ENCODE peak calls at places on chromosomes 3 and 15, in ten cellular contexts. I is upper lobe of right lung; T is tibial nerve; N is adrenal gland; H is fibroblast of lung; B is dorsolateral prefrontal cortex; Y is cardiac muscle cell; F is CD4-positive, alpha-beta T cell; P is A673; U is IMR-90. X is an unnamed sample.

GRCh38 chr3:11559816-11560633 is 83.7 kb downstream of the VGLL4 start:
- DNase-seq in F (no peak), P (no peak), Y (no peak), N (no peak), I (no peak), H (no peak), U (no peak), T (no peak), B (no peak), X (no peak)

GRCh38 chr3:194485471-194485875 is 1.3 kb downstream of the ATP13A3 start:
- DNase-seq in N (no peak), Y (peak), I (no peak), F (no peak), T (no peak), H (peak), P (no peak), B (no peak), U (peak), X (no peak)

GRCh38 chr3:14805946-14806537 is 12.7 kb upstream of the FGD5 start:
- DNase-seq in N (no peak), Y (no peak), B (no peak), P (no peak), H (no peak), T (no peak), U (no peak), F (no peak), I (peak), X (no peak)

GRCh38 chr3:125433091-125433534 is 58.0 kb upstream of the ZNF148 start:
- DNase-seq in B (no peak), T (no peak), F (no peak), H (no peak), N (no peak), P (no peak), U (no peak), I (no peak), Y (no peak), X (peak)

GRCh38 chr3:10693457-10693856 is 122.6 kb upstream of the SLC6A11 start:
- DNase-seq in U (peak), H (no peak), T (no peak), N (no peak), Y (peak), I (no peak), B (no peak), P (no peak), F (no peak), X (no peak)

GRCh38 chr3:134039161-134039862 is 9.6 kb upstream of the SLCO2A1 start:
- DNase-seq in U (no peak), B (no peak), T (no peak), Y (peak), N (no peak), I (no peak), H (no peak), P (no peak), F (no peak), X (peak)

GRCh38 chr3:165855581-165855980 is 18.4 kb upstream of the BCHE start:
- DNase-seq in H (peak), N (no peak), T (no peak), B (no peak), Y (peak), I (no peak), P (no peak), U (no peak), F (no peak), X (no peak)

GRCh38 chr3:72577190-72577589 is 271.1 kb downstream of the SHQ1 start:
- DNase-seq in F (no peak), H (no peak), T (no peak), I (no peak), B (no peak), P (no peak), U (no peak), Y (no peak), N (no peak), X (no peak)

GRCh38 chr3:62493116-62493801 is 119.9 kb upstream of the FEZF2 start:
- DNase-seq in H (no peak), U (no peak), Y (no peak), F (no peak), I (no peak), N (no peak), B (no peak), T (no peak), P (peak), X (no peak)

GRCh38 chr3:132352556-132353143 is 35.4 kb downstream of the ACP3 start:
- DNase-seq in U (peak), P (peak), Y (peak), F (peak), I (no peak), T (peak), N (peak), B (peak), H (peak), X (peak)

GRCh38 chr15:64461577-64462162 is 1.3 kb downstream of the ZNF609 start:
- DNase-seq in P (peak), T (no peak), U (peak), H (peak), N (peak), Y (peak), B (peak), F (peak), I (no peak), X (no peak)

GRCh38 chr3:172135185-172135584 is 95.8 kb downstream of the FNDC3B start:
- DNase-seq in P (peak), N (no peak), B (no peak), U (no peak), H (no peak), T (no peak), F (no peak), I (no peak), Y (peak), X (no peak)

GRCh38 chr3:160857476-160857875 is 101.4 kb downstream of the PPM1L start:
- DNase-seq in F (no peak), I (no peak), B (no peak), H (no peak), P (no peak), Y (no peak), T (no peak), N (no peak), U (no peak), X (no peak)

GRCh38 chr3:119637679-119638525 is 22.5 kb downstream of the POPDC2 start:
- DNase-seq in F (no peak), I (no peak), U (peak), Y (peak), B (no peak), H (peak), P (peak), T (no peak), N (peak), X (no peak)

GRCh38 chr3:71057526-71057894 is 526.0 kb downstream of the FOXP1 start:
- DNase-seq in F (no peak), H (no peak), T (no peak), B (no peak), P (no peak), N (no peak), Y (no peak), U (peak), I (no peak), X (no peak)

GRCh38 chr15:37678124-37678523 is 256.3 kb upstream of the TMCO5A start:
- DNase-seq in B (no peak), P (no peak), Y (no peak), U (no peak), H (no peak), T (no peak), N (no peak), F (no peak), I (no peak), X (no peak)

GRCh38 chr15:68057089-68057488 is 3.0 kb downstream of the PIAS1 start:
- DNase-seq in Y (no peak), U (no peak), B (no peak), F (no peak), N (no peak), I (no peak), T (no peak), H (no peak), P (no peak), X (no peak)

GRCh38 chr3:148698190-148698806 is 595 bp downstream of the AGTR1 start:
- DNase-seq in Y (no peak), B (no peak), F (no peak), H (no peak), P (no peak), I (no peak), T (no peak), U (no peak), N (no peak), X (no peak)

GRCh38 chr3:41299036-41299435 is 99.7 kb downstream of the CTNNB1 start:
- DNase-seq in F (no peak), B (no peak), U (no peak), T (no peak), H (no peak), P (no peak), N (no peak), Y (no peak), I (no peak), X (no peak)

GRCh38 chr15:43998607-43999006 is 171.8 kb downstream of the WDR76 start:
- DNase-seq in T (no peak), I (no peak), B (peak), H (peak), F (no peak), Y (peak), U (peak), P (peak), N (peak), X (peak)

GRCh38 chr3:165254812-165255211 is 58.6 kb upstream of the SLITRK3 start:
- DNase-seq in F (no peak), Y (peak), U (no peak), B (no peak), P (peak), H (peak), I (no peak), N (no peak), T (no peak), X (no peak)

GRCh38 chr3:79200456-79200855 is 567.3 kb downstream of the ROBO1 start:
- DNase-seq in U (no peak), H (peak), B (no peak), P (no peak), T (no peak), F (no peak), Y (peak), I (no peak), N (no peak), X (no peak)

GRCh38 chr15:97962263-97962662 is 1.8 kb downstream of the ARRDC4 start:
- DNase-seq in B (no peak), I (no peak), P (no peak), H (no peak), N (no peak), U (no peak), Y (no peak), F (no peak), T (no peak), X (no peak)

GRCh38 chr3:38313263-38313662 is 31.2 kb downstream of the SLC22A14 start:
- DNase-seq in B (no peak), Y (no peak), U (no peak), F (no peak), P (no peak), I (no peak), T (no peak), N (no peak), H (no peak), X (peak)

GRCh38 chr3:119543147-119543546 is 16.3 kb downstream of the CD80 start:
- DNase-seq in P (no peak), N (no peak), U (no peak), F (no peak), Y (no peak), T (no peak), I (no peak), H (no peak), B (no peak), X (no peak)

GRCh38 chr15:90241343-90242192 is 7.6 kb downstream of the GDPGP1 start:
- DNase-seq in N (peak), Y (no peak), P (no peak), U (no peak), I (no peak), F (no peak), B (no peak), T (no peak), H (no peak), X (no peak)

GRCh38 chr15:44550256-44550655 is 13.3 kb downstream of the EIF3J start:
- DNase-seq in U (peak), I (no peak), P (peak), T (no peak), F (no peak), N (peak), B (no peak), Y (peak), H (peak), X (no peak)

GRCh38 chr3:14847613-14848541 is 29.1 kb downstream of the FGD5 start:
- DNase-seq in T (no peak), P (no peak), H (no peak), F (no peak), B (no peak), I (peak), N (peak), U (no peak), Y (peak), X (no peak)

GRCh38 chr3:74832925-74833324 is 218.5 kb upstream of the CNTN3 start:
- DNase-seq in P (no peak), F (no peak), Y (no peak), H (no peak), T (no peak), N (no peak), I (no peak), U (no peak), B (no peak), X (no peak)

GRCh38 chr3:128922804-128923459 is 43.5 kb downstream of the ACAD9 start:
- DNase-seq in N (no peak), P (no peak), H (no peak), F (peak), U (no peak), Y (no peak), B (no peak), T (no peak), I (peak), X (no peak)

GRCh38 chr3:128914966-128915645 is 35.7 kb downstream of the ACAD9 start:
- DNase-seq in B (no peak), Y (no peak), U (no peak), N (no peak), I (peak), T (no peak), P (no peak), H (no peak), F (no peak), X (no peak)

GRCh38 chr3:128919988-128920387 is 40.6 kb downstream of the ACAD9 start:
- DNase-seq in H (no peak), I (no peak), N (no peak), B (no peak), Y (no peak), U (no peak), T (no peak), F (no peak), P (no peak), X (no peak)

GRCh38 chr3:128911911-128912310 is 32.5 kb downstream of the ACAD9 start:
- DNase-seq in H (no peak), U (no peak), T (no peak), Y (no peak), F (no peak), B (no peak), P (no peak), N (no peak), I (peak), X (no peak)

GRCh38 chr3:128917291-128917690 is 37.9 kb downstream of the ACAD9 start:
- DNase-seq in P (no peak), H (no peak), N (no peak), T (no peak), I (no peak), B (no peak), Y (peak), U (no peak), F (no peak), X (no peak)
- TF ChIP-seq CTCF in P (peak), H (no peak), N (peak), T (no peak), I (no peak), B (peak), Y (no peak), U (no peak), F (no peak), X (no peak)

GRCh38 chr3:15982667-15983145 is 184.9 kb upstream of the ANKRD28 start:
- DNase-seq in H (peak), U (peak), N (no peak), T (no peak), F (no peak), P (peak), I (no peak), B (peak), Y (peak), X (no peak)

GRCh38 chr3:15979900-15980299 is 182.1 kb upstream of the ANKRD28 start:
- DNase-seq in Y (no peak), N (no peak), F (no peak), I (no peak), U (no peak), P (no peak), B (no peak), T (no peak), H (no peak), X (no peak)

GRCh38 chr3:15983693-15984092 is 185.9 kb upstream of the ANKRD28 start:
- DNase-seq in Y (no peak), F (no peak), P (no peak), N (no peak), I (no peak), T (no peak), U (no peak), H (no peak), B (no peak), X (no peak)

GRCh38 chr3:15983232-15983631 is 185.5 kb upstream of the ANKRD28 start:
- DNase-seq in P (no peak), T (no peak), I (no peak), H (peak), U (peak), Y (peak), F (no peak), B (no peak), N (no peak), X (no peak)

GRCh38 chr3:15982243-15982642 is 184.5 kb upstream of the ANKRD28 start:
- DNase-seq in I (no peak), Y (no peak), U (no peak), F (no peak), N (no peak), T (no peak), B (no peak), P (no peak), H (no peak), X (no peak)
- H3K27ac ChIP-seq in I (no peak), Y (no peak), U (peak), F (no peak), N (no peak), T (peak), B (no peak), P (no peak), H (peak), X (no peak)

GRCh38 chr15:41018534-41018933 is 65.3 kb downstream of the CHAC1 start:
- DNase-seq in N (peak), U (peak), P (peak), H (peak), B (no peak), Y (peak), F (no peak), I (no peak), T (no peak), X (no peak)
- TF ChIP-seq CTCF in N (peak), U (peak), P (peak), H (peak), B (peak), Y (peak), F (no peak), I (peak), T (no peak), X (peak)

GRCh38 chr3:64484289-64484992 is 203.4 kb downstream of the ADAMTS9 start:
- DNase-seq in H (peak), Y (peak), P (peak), T (peak), U (peak), B (peak), F (peak), I (peak), N (peak), X (peak)
- H3K27ac ChIP-seq in H (no peak), Y (no peak), P (no peak), T (no peak), U (no peak), B (no peak), F (no peak), I (no peak), N (no peak), X (no peak)

GRCh38 chr3:127004641-127005397 is 21.9 kb downstream of the PLXNA1 start:
- DNase-seq in T (no peak), P (no peak), F (no peak), Y (no peak), B (no peak), N (no peak), I (no peak), H (no peak), U (no peak), X (no peak)
- TF ChIP-seq CTCF in T (no peak), P (no peak), F (no peak), Y (no peak), B (no peak), N (no peak), I (no peak), H (no peak), U (no peak), X (no peak)

GRCh38 chr3:47588587-47588986 is 9.9 kb upstream of the CSPG5 start:
- DNase-seq in H (no peak), F (no peak), Y (no peak), U (no peak), N (no peak), I (no peak), B (no peak), T (no peak), P (no peak), X (no peak)
- H3K27ac ChIP-seq in H (no peak), F (no peak), Y (no peak), U (no peak), N (no peak), I (no peak), B (no peak), T (no peak), P (peak), X (no peak)